ENCODE peak calls at places on chromosomes 3 and 15, in five cellular contexts. T is CD4-positive, alpha-beta T cell; O is activated T-cell treated with anti-CD3 and anti-CD28 coated beads for 1 hour; E is iPS-NIHi11; V is fibroblast of lung. M is an unnamed sample.

GRCh38 chr3:166071-166470 is 30.5 kb upstream of the CHL1 start:
- DNase-seq in T (no peak), O (no peak), E (no peak), V (no peak), M (no peak)

GRCh38 chr3:171172070-171172469 is 145.6 kb upstream of the SLC2A2 start:
- DNase-seq in E (peak; percentile 33), O (no peak), V (no peak), T (no peak), M (peak; percentile 38)

GRCh38 chr3:106302451-106303221 is 433.8 kb upstream of the CBLB start:
- DNase-seq in E (no peak), O (no peak), T (peak; percentile 6), V (no peak), M (no peak)

GRCh38 chr3:150721285-150722130 is 17.8 kb upstream of the ERICH6 start:
- DNase-seq in O (no peak), T (no peak), V (peak; percentile 79), E (peak; percentile 83), M (no peak)

GRCh38 chr15:29089731-29090616 is 179.6 kb downstream of the NSMCE3 start:
- DNase-seq in T (no peak), V (peak; percentile 39), O (no peak), E (no peak), M (no peak)

GRCh38 chr15:29139540-29140459 is 129.8 kb downstream of the NSMCE3 start:
- DNase-seq in O (peak; percentile 41), T (peak; percentile 25), V (peak; percentile 23), E (peak; percentile 97), M (peak; percentile 89)

GRCh38 chr3:169034401-169034800 is 629.1 kb downstream of the MECOM start:
- DNase-seq in O (no peak), E (no peak), T (no peak), V (peak; percentile 71), M (no peak)

GRCh38 chr3:11206316-11206715 is 52.0 kb downstream of the HRH1 start:
- DNase-seq in O (no peak), E (no peak), T (no peak), V (no peak), M (no peak)

GRCh38 chr3:188863999-188864406 is 307.8 kb upstream of the TPRG1 start:
- DNase-seq in T (no peak), V (peak; percentile 83), O (no peak), E (no peak), M (no peak)

GRCh38 chr15:57541805-57542504 is 49.7 kb upstream of the MYZAP start:
- DNase-seq in T (no peak), O (no peak), E (peak; percentile 70), V (peak; percentile 81), M (peak; percentile 77)

GRCh38 chr3:157119369-157119951 is 40.5 kb downstream of the CCNL1 start:
- DNase-seq in V (no peak), E (no peak), O (no peak), T (no peak), M (no peak)

GRCh38 chr3:15809313-15809712 is 11.5 kb upstream of the ANKRD28 start:
- DNase-seq in T (no peak), O (no peak), E (no peak), V (no peak), M (no peak)

M was measured in WTC11.